ENCODE peak calls at places on chromosome 20, in six cellular contexts. One of them, this sample, is unnamed.

GRCh38 chr20:4813076-4813838 is 91.5 kb downstream of the PRND start:
- DNase-seq in CD8-positive, alpha-beta memory T cell: peak
- DNase-seq in adipocyte: no peak
- DNase-seq in mesenchymal stem cell: no peak
- DNase-seq in AG04450: no peak
- DNase-seq in cardiac fibroblast: no peak
- DNase-seq in this sample: no peak

GRCh38 chr20:34112600-34113061 is 588 bp upstream of the EIF2S2 start:
- DNase-seq in CD8-positive, alpha-beta memory T cell: no peak
- DNase-seq in cardiac fibroblast: peak
- DNase-seq in adipocyte: peak
- DNase-seq in AG04450: no peak
- DNase-seq in mesenchymal stem cell: no peak
- DNase-seq in this sample: no peak

GRCh38 chr20:63072231-63072791 is 65.5 kb upstream of the BHLHE23 start:
- DNase-seq in mesenchymal stem cell: no peak
- DNase-seq in AG04450: no peak
- DNase-seq in adipocyte: no peak
- DNase-seq in CD8-positive, alpha-beta memory T cell: no peak
- DNase-seq in cardiac fibroblast: no peak
- DNase-seq in this sample: no peak

GRCh38 chr20:39985276-39985675 is 703.8 kb downstream of the MAFB start:
- DNase-seq in adipocyte: no peak
- DNase-seq in AG04450: no peak
- DNase-seq in cardiac fibroblast: no peak
- DNase-seq in CD8-positive, alpha-beta memory T cell: no peak
- DNase-seq in mesenchymal stem cell: no peak
- DNase-seq in this sample: no peak

GRCh38 chr20:37669062-37669772 is 24.6 kb upstream of the CTNNBL1 start:
- DNase-seq in AG04450: no peak
- DNase-seq in CD8-positive, alpha-beta memory T cell: no peak
- DNase-seq in mesenchymal stem cell: peak
- DNase-seq in cardiac fibroblast: no peak
- DNase-seq in adipocyte: no peak
- DNase-seq in this sample: no peak

GRCh38 chr20:63598479-63599395 is 24.7 kb upstream of the HELZ2 start:
- DNase-seq in cardiac fibroblast: no peak
- DNase-seq in mesenchymal stem cell: no peak
- DNase-seq in adipocyte: no peak
- DNase-seq in AG04450: no peak
- DNase-seq in CD8-positive, alpha-beta memory T cell: no peak
- DNase-seq in this sample: no peak

GRCh38 chr20:4151991-4152695 is 136.8 kb upstream of the RNF24 start:
- DNase-seq in mesenchymal stem cell: no peak
- DNase-seq in cardiac fibroblast: no peak
- DNase-seq in AG04450: no peak
- DNase-seq in CD8-positive, alpha-beta memory T cell: no peak
- DNase-seq in adipocyte: peak
- DNase-seq in this sample: no peak

GRCh38 chr20:34123309-34123708 is 11.3 kb upstream of the EIF2S2 start:
- DNase-seq in cardiac fibroblast: no peak
- DNase-seq in adipocyte: no peak
- DNase-seq in CD8-positive, alpha-beta memory T cell: no peak
- DNase-seq in AG04450: no peak
- DNase-seq in mesenchymal stem cell: no peak
- DNase-seq in this sample: no peak

GRCh38 chr20:40741507-40742106 is 52.6 kb upstream of the MAFB start:
- DNase-seq in cardiac fibroblast: peak
- DNase-seq in mesenchymal stem cell: peak
- DNase-seq in CD8-positive, alpha-beta memory T cell: peak
- DNase-seq in adipocyte: peak
- DNase-seq in AG04450: no peak
- DNase-seq in this sample: peak

GRCh38 chr20:62921119-62921687 is 5.1 kb downstream of the DIDO1 start:
- DNase-seq in adipocyte: peak
- DNase-seq in mesenchymal stem cell: peak
- DNase-seq in AG04450: no peak
- DNase-seq in cardiac fibroblast: peak
- DNase-seq in CD8-positive, alpha-beta memory T cell: peak
- DNase-seq in this sample: no peak

GRCh38 chr20:45860573-45861011 is 3.2 kb downstream of the ZSWIM3 start:
- DNase-seq in cardiac fibroblast: no peak
- DNase-seq in adipocyte: no peak
- DNase-seq in mesenchymal stem cell: peak
- DNase-seq in AG04450: no peak
- DNase-seq in CD8-positive, alpha-beta memory T cell: no peak
- DNase-seq in this sample: no peak

GRCh38 chr20:57743450-57744095 is 33.8 kb upstream of the PMEPA1 start:
- DNase-seq in adipocyte: no peak
- DNase-seq in AG04450: no peak
- DNase-seq in cardiac fibroblast: no peak
- DNase-seq in mesenchymal stem cell: no peak
- DNase-seq in CD8-positive, alpha-beta memory T cell: no peak
- DNase-seq in this sample: no peak

GRCh38 chr20:13017235-13017634 is 8.5 kb downstream of the SPTLC3 start:
- DNase-seq in mesenchymal stem cell: peak
- DNase-seq in cardiac fibroblast: peak
- DNase-seq in CD8-positive, alpha-beta memory T cell: no peak
- DNase-seq in adipocyte: no peak
- DNase-seq in AG04450: no peak
- DNase-seq in this sample: no peak

GRCh38 chr20:37538003-37538402 is 10.3 kb upstream of the BLCAP start:
- DNase-seq in CD8-positive, alpha-beta memory T cell: no peak
- DNase-seq in mesenchymal stem cell: peak
- DNase-seq in cardiac fibroblast: peak
- DNase-seq in AG04450: no peak
- DNase-seq in adipocyte: peak
- DNase-seq in this sample: no peak

GRCh38 chr20:62022575-62023139 is 43.0 kb downstream of the TAF4 start:
- DNase-seq in CD8-positive, alpha-beta memory T cell: no peak
- DNase-seq in mesenchymal stem cell: no peak
- DNase-seq in adipocyte: no peak
- DNase-seq in AG04450: no peak
- DNase-seq in cardiac fibroblast: no peak
- DNase-seq in this sample: no peak

GRCh38 chr20:3887870-3888614 is 1.1 kb upstream of the PANK2 start:
- DNase-seq in adipocyte: peak
- DNase-seq in cardiac fibroblast: no peak
- DNase-seq in mesenchymal stem cell: no peak
- DNase-seq in CD8-positive, alpha-beta memory T cell: no peak
- DNase-seq in AG04450: no peak
- DNase-seq in this sample: no peak

GRCh38 chr20:41669708-41670263 is 51.6 kb upstream of the CHD6 start:
- DNase-seq in adipocyte: no peak
- DNase-seq in CD8-positive, alpha-beta memory T cell: no peak
- DNase-seq in cardiac fibroblast: no peak
- DNase-seq in AG04450: no peak
- DNase-seq in mesenchymal stem cell: no peak
- DNase-seq in this sample: no peak

GRCh38 chr20:19706463-19706862 is 51.6 kb upstream of the RIN2 start:
- DNase-seq in mesenchymal stem cell: no peak
- DNase-seq in cardiac fibroblast: no peak
- DNase-seq in adipocyte: no peak
- DNase-seq in CD8-positive, alpha-beta memory T cell: no peak
- DNase-seq in AG04450: no peak
- DNase-seq in this sample: peak

GRCh38 chr20:46070215-46070910 is 19.4 kb downstream of the NCOA5 start:
- DNase-seq in mesenchymal stem cell: peak
- DNase-seq in AG04450: peak
- DNase-seq in cardiac fibroblast: peak
- DNase-seq in CD8-positive, alpha-beta memory T cell: no peak
- DNase-seq in adipocyte: peak
- DNase-seq in this sample: no peak

GRCh38 chr20:19936801-19937583 is 80.2 kb upstream of the NAA20 start:
- DNase-seq in cardiac fibroblast: no peak
- DNase-seq in AG04450: no peak
- DNase-seq in mesenchymal stem cell: no peak
- DNase-seq in adipocyte: no peak
- DNase-seq in CD8-positive, alpha-beta memory T cell: peak
- DNase-seq in this sample: no peak

GRCh38 chr20:58431134-58431533 is 42.1 kb downstream of the VAPB start:
- DNase-seq in mesenchymal stem cell: no peak
- DNase-seq in adipocyte: peak
- DNase-seq in AG04450: no peak
- DNase-seq in CD8-positive, alpha-beta memory T cell: no peak
- DNase-seq in cardiac fibroblast: peak
- DNase-seq in this sample: no peak

GRCh38 chr20:33554914-33555420 is 65.1 kb downstream of the CBFA2T2 start:
- DNase-seq in adipocyte: peak
- DNase-seq in AG04450: peak
- DNase-seq in CD8-positive, alpha-beta memory T cell: peak
- DNase-seq in cardiac fibroblast: peak
- DNase-seq in mesenchymal stem cell: peak
- DNase-seq in this sample: peak

GRCh38 chr20:51473771-51474170 is 68.7 kb downstream of the NFATC2 start:
- DNase-seq in AG04450: no peak
- DNase-seq in adipocyte: no peak
- DNase-seq in CD8-positive, alpha-beta memory T cell: no peak
- DNase-seq in cardiac fibroblast: no peak
- DNase-seq in mesenchymal stem cell: no peak
- DNase-seq in this sample: no peak

GRCh38 chr20:10505320-10506226 is 70.5 kb downstream of the SLX4IP start:
- DNase-seq in cardiac fibroblast: peak
- DNase-seq in CD8-positive, alpha-beta memory T cell: no peak
- DNase-seq in mesenchymal stem cell: peak
- DNase-seq in adipocyte: peak
- DNase-seq in AG04450: no peak
- DNase-seq in this sample: no peak

GRCh38 chr20:33499347-33499746 is 9.5 kb downstream of the CBFA2T2 start:
- DNase-seq in AG04450: no peak
- DNase-seq in adipocyte: peak
- DNase-seq in CD8-positive, alpha-beta memory T cell: no peak
- DNase-seq in mesenchymal stem cell: peak
- DNase-seq in cardiac fibroblast: no peak
- DNase-seq in this sample: no peak

GRCh38 chr20:56427797-56428196 is 15.7 kb downstream of the CASS4 start:
- DNase-seq in CD8-positive, alpha-beta memory T cell: no peak
- DNase-seq in AG04450: no peak
- DNase-seq in cardiac fibroblast: no peak
- DNase-seq in mesenchymal stem cell: no peak
- DNase-seq in adipocyte: no peak
- DNase-seq in this sample: no peak

GRCh38 chr20:56091635-56092180 is 86.4 kb upstream of the CBLN4 start:
- DNase-seq in AG04450: no peak
- DNase-seq in cardiac fibroblast: no peak
- DNase-seq in mesenchymal stem cell: no peak
- DNase-seq in CD8-positive, alpha-beta memory T cell: no peak
- DNase-seq in adipocyte: no peak
- DNase-seq in this sample: no peak

GRCh38 chr20:50285376-50286173 is 94.9 kb downstream of the CEBPB start:
- DNase-seq in AG04450: no peak
- DNase-seq in mesenchymal stem cell: peak
- DNase-seq in adipocyte: peak
- DNase-seq in cardiac fibroblast: peak
- DNase-seq in CD8-positive, alpha-beta memory T cell: no peak
- DNase-seq in this sample: peak
- H3K4me3 ChIP-seq in AG04450: no peak
- H3K4me3 ChIP-seq in mesenchymal stem cell: no peak
- H3K4me3 ChIP-seq in adipocyte: peak
- H3K4me3 ChIP-seq in cardiac fibroblast: no peak
- H3K4me3 ChIP-seq in CD8-positive, alpha-beta memory T cell: no peak
- H3K4me3 ChIP-seq in this sample: no peak

DNA sequence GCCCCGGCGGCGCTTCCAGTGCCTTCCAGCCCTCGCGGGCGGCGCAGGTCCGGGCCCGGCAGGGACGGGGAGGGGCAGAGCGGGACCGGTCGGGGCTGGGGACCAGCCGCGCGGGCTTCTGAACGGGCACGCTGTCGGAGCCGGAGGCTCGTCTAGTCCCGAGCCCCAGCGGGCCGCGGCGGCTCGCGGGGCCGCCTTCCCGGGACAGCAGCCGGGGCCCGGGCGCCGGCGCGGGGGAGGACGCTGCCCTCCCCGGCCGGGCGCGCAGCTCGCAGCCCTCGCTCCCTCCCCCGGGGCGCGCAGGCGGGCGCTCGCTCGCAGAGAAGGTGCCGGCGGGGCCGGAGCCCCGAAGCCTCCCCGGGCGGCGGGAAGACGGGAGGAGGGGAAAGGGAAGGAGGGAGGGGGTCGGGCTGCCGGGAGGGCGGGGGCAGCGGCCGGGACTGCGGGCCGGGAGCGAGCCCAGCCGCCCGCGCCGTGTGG is 696 bp upstream of the SIRPA start:
- DNase-seq in CD8-positive, alpha-beta memory T cell: no peak
- DNase-seq in cardiac fibroblast: no peak
- DNase-seq in AG04450: no peak
- DNase-seq in mesenchymal stem cell: peak
- DNase-seq in adipocyte: peak
- DNase-seq in this sample: no peak
- H3K4me3 ChIP-seq in CD8-positive, alpha-beta memory T cell: no peak
- H3K4me3 ChIP-seq in cardiac fibroblast: peak
- H3K4me3 ChIP-seq in AG04450: peak
- H3K4me3 ChIP-seq in mesenchymal stem cell: peak
- H3K4me3 ChIP-seq in adipocyte: peak
- H3K4me3 ChIP-seq in this sample: peak

GRCh38 chr20:2656471-2657117 is 4.2 kb downstream of the NOP56 start:
- DNase-seq in adipocyte: no peak
- DNase-seq in AG04450: no peak
- DNase-seq in mesenchymal stem cell: no peak
- DNase-seq in cardiac fibroblast: no peak
- DNase-seq in CD8-positive, alpha-beta memory T cell: no peak
- DNase-seq in this sample: no peak

GRCh38 chr20:2655331-2656116 is 3.1 kb downstream of the NOP56 start:
- DNase-seq in adipocyte: no peak
- DNase-seq in AG04450: no peak
- DNase-seq in mesenchymal stem cell: no peak
- DNase-seq in CD8-positive, alpha-beta memory T cell: no peak
- DNase-seq in cardiac fibroblast: no peak
- DNase-seq in this sample: no peak

GRCh38 chr20:2653511-2654383 is 1.3 kb downstream of the NOP56 start:
- DNase-seq in AG04450: no peak
- DNase-seq in CD8-positive, alpha-beta memory T cell: no peak
- DNase-seq in mesenchymal stem cell: no peak
- DNase-seq in adipocyte: no peak
- DNase-seq in cardiac fibroblast: no peak
- DNase-seq in this sample: no peak

GRCh38 chr20:2654384-2654822 is 2.0 kb downstream of the NOP56 start:
- DNase-seq in mesenchymal stem cell: no peak
- DNase-seq in cardiac fibroblast: no peak
- DNase-seq in AG04450: no peak
- DNase-seq in adipocyte: no peak
- DNase-seq in CD8-positive, alpha-beta memory T cell: no peak
- DNase-seq in this sample: no peak

DNA sequence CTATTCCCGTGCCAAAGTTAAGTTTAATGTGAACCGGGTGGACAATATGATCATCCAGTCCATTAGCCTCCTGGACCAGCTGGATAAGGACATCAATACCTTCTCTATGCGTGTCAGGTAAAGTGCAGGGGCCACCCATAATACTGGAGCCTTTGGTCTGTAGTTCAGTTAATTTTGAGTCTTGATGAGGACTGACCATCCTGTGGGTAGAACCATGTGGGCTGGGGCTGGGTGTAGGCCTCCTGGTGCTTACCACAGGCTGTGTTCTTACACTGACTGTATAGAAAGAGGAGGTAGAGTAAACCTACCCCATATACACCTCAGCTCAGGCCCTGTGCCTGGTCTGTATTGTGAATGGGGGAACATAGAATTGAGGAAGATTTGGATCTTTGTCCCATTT is 2.4 kb downstream of the NOP56 start:
- DNase-seq in adipocyte: no peak
- DNase-seq in CD8-positive, alpha-beta memory T cell: no peak
- DNase-seq in AG04450: no peak
- DNase-seq in mesenchymal stem cell: no peak
- DNase-seq in cardiac fibroblast: no peak
- DNase-seq in this sample: no peak
- H3K4me3 ChIP-seq in adipocyte: peak
- H3K4me3 ChIP-seq in CD8-positive, alpha-beta memory T cell: no peak
- H3K4me3 ChIP-seq in AG04450: no peak
- H3K4me3 ChIP-seq in mesenchymal stem cell: no peak
- H3K4me3 ChIP-seq in cardiac fibroblast: no peak
- H3K4me3 ChIP-seq in this sample: peak

GRCh38 chr20:53842301-53843099 is 227.9 kb downstream of the BCAS1 start:
- DNase-seq in cardiac fibroblast: no peak
- DNase-seq in CD8-positive, alpha-beta memory T cell: peak
- DNase-seq in adipocyte: no peak
- DNase-seq in AG04450: no peak
- DNase-seq in mesenchymal stem cell: no peak
- DNase-seq in this sample: no peak
- H3K4me3 ChIP-seq in cardiac fibroblast: no peak
- H3K4me3 ChIP-seq in CD8-positive, alpha-beta memory T cell: no peak
- H3K4me3 ChIP-seq in adipocyte: no peak
- H3K4me3 ChIP-seq in AG04450: no peak
- H3K4me3 ChIP-seq in mesenchymal stem cell: no peak
- H3K4me3 ChIP-seq in this sample: no peak